ENCODE peak calls at places on chromosomes 12 and 14, in seven cellular contexts. O is dorsolateral prefrontal cortex, Z is psoas muscle, P is fibroblast of mammary gland, I is endodermal cell, A is left ventricle myocardium inferior, J is kidney. N is an unnamed sample.

GRCh38 chr12:27343255-27344000 is 10.8 kb downstream of the BMAL2 start:
- DNase-seq in O (no peak), Z (no peak), P (peak; percentile 89), I (no peak), A (no peak), J (no peak), N (no peak)

GRCh38 chr14:75896341-75896740 is 85.5 kb downstream of the TGFB3 start:
- DNase-seq in O (no peak), Z (no peak), P (no peak), I (no peak), A (no peak), J (no peak), N (no peak)

GRCh38 chr12:113260127-113260526 is 38.9 kb downstream of the TPCN1 start:
- DNase-seq in O (no peak), Z (peak; percentile 41), P (no peak), I (no peak), A (no peak), J (no peak), N (no peak)

GRCh38 chr12:124645530-124646244 is 78.3 kb upstream of the NCOR2 start:
- DNase-seq in O (no peak), Z (peak; percentile 36), P (no peak), I (no peak), A (no peak), J (no peak), N (no peak)

GRCh38 chr14:95741051-95741490 is 27.1 kb upstream of the TCL1A start:
- DNase-seq in O (no peak), Z (no peak), P (no peak), I (no peak), A (no peak), J (no peak), N (no peak)

GRCh38 chr14:55071051-55071450 is 19.6 kb downstream of the MAPK1IP1L start:
- DNase-seq in O (no peak), Z (no peak), P (no peak), I (no peak), A (no peak), J (no peak), N (no peak)

GRCh38 chr12:91180577-91180976 is 2.0 kb downstream of the DCN start:
- DNase-seq in O (no peak), Z (no peak), P (peak; percentile 94), I (no peak), A (no peak), J (no peak), N (no peak)

GRCh38 chr14:46108228-46108627 is 543.4 kb downstream of the RPL10L start:
- DNase-seq in O (no peak), Z (no peak), P (no peak), I (no peak), A (no peak), J (peak; percentile 19), N (no peak)

GRCh38 chr14:102076793-102077759 is 9.8 kb downstream of the HSP90AA1 start:
- DNase-seq in O (no peak), Z (peak; percentile 11), P (no peak), I (peak; percentile 50), A (no peak), J (peak; percentile 25), N (no peak)

GRCh38 chr12:5796171-5797091 is 148.6 kb downstream of the ANO2 start:
- DNase-seq in O (no peak), Z (no peak), P (no peak), I (peak; percentile 95), A (peak; percentile 50), J (no peak), N (peak; percentile 83)

GRCh38 chr12:18808221-18808620 is 70.3 kb downstream of the CAPZA3 start:
- DNase-seq in O (no peak), Z (no peak), P (no peak), I (no peak), A (no peak), J (no peak), N (no peak)

GRCh38 chr14:100438678-100439592 is 115.8 kb downstream of the SLC25A47 start:
- DNase-seq in O (no peak), Z (no peak), P (peak; percentile 88), I (peak; percentile 50), A (no peak), J (peak; percentile 84), N (no peak)

GRCh38 chr12:109239691-109240090 is 69.4 kb downstream of the FOXN4 start:
- DNase-seq in O (no peak), Z (no peak), P (no peak), I (no peak), A (no peak), J (no peak), N (no peak)

GRCh38 chr12:26651566-26652188 is 181.3 kb downstream of the ITPR2 start:
- DNase-seq in O (peak; percentile 53), Z (no peak), P (peak; percentile 76), I (peak; percentile 95), A (no peak), J (no peak), N (peak; percentile 88)

GRCh38 chr12:92396647-92397258 is 251.1 kb upstream of the BTG1 start:
- DNase-seq in O (no peak), Z (no peak), P (peak; percentile 90), I (no peak), A (no peak), J (no peak), N (no peak)

GRCh38 chr14:29645117-29645516 is 282.5 kb downstream of the PRKD1 start:
- DNase-seq in O (no peak), Z (no peak), P (peak; percentile 23), I (no peak), A (no peak), J (no peak), N (no peak)

GRCh38 chr12:65566776-65567175 is 257.5 kb upstream of the HMGA2 start:
- DNase-seq in O (no peak), Z (no peak), P (no peak), I (no peak), A (no peak), J (no peak), N (no peak)

GRCh38 chr12:120439646-120440247 is 1.8 kb downstream of the COX6A1 start:
- DNase-seq in O (peak; percentile 31), Z (peak; percentile 57), P (peak; percentile 61), I (peak; percentile 95), A (peak; percentile 29), J (no peak), N (peak; percentile 70)

GRCh38 chr12:120445911-120446909 is at the start of the genes GATC and TRIAP1:
- DNase-seq in O (peak; percentile 86), Z (peak; percentile 93), P (peak; percentile 67), I (peak; percentile 98), A (peak; percentile 85), J (peak; percentile 94), N (peak; percentile 87)

GRCh38 chr12:120447992-120448391 is 1.7 kb downstream of the GATC start:
- DNase-seq in O (no peak), Z (no peak), P (no peak), I (no peak), A (no peak), J (no peak), N (no peak)

DNA sequence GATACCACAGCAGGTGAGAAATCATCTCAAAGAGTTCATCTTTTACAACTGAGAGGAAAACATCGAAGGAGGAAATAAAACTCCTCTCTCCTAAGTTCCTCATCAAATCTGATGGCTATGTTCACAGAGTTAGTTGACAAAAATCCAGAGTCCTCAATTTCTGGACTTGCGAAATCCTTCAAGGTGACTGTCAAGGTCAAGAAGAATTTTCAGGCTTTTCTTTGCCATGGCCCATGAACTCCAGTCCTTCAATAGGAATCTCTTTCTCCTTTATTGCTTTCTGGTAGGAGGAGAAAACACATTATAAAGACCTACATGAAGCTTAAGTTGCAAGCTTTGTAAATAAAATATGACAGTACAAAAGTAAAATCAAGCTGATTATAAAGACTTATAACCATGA is 1.5 kb downstream of the TRIAP1 start:
- DNase-seq in O (no peak), Z (no peak), P (no peak), I (no peak), A (no peak), J (no peak), N (no peak)
- H3K4me3 ChIP-seq in O (no peak overlapping the region), Z (no peak overlapping the region), P (no peak overlapping the region), I (peak overlapping the region; percentile 100), A (no peak overlapping the region), J (no peak overlapping the region), N (no peak overlapping the region)

GRCh38 chr12:29944269-29945000 is 160.7 kb upstream of the TMTC1 start:
- DNase-seq in O (no peak), Z (no peak), P (no peak), I (no peak), A (no peak), J (no peak), N (no peak)
- TF ChIP-seq CTCF in O (no peak), Z (no peak), P (no peak), I (no peak), A (no peak), J (no peak), N (no peak)

GRCh38 chr12:126083931-126084330 is 1018.7 kb downstream of the AACS start:
- DNase-seq in O (no peak), Z (no peak), P (no peak), I (no peak), A (no peak), J (no peak), N (no peak)
- H3K4me3 ChIP-seq in O (no peak overlapping the region), Z (no peak overlapping the region), P (no peak overlapping the region), I (no peak overlapping the region), A (no peak overlapping the region), J (no peak overlapping the region), N (no peak overlapping the region)

GRCh38 chr12:74747305-74747704 is 209.7 kb downstream of the ATXN7L3B start:
- DNase-seq in O (no peak), Z (no peak), P (peak; percentile 10), I (no peak), A (no peak), J (no peak), N (no peak)
- TF ChIP-seq CTCF in O (peak; percentile 32), Z (peak; percentile 12), P (no peak), I (peak; percentile 56), A (no peak), J (no peak), N (no peak)

GRCh38 chr12:9241301-9241700 is 33.1 kb upstream of the PZP start:
- DNase-seq in O (no peak), Z (no peak), P (no peak), I (no peak), A (no peak), J (no peak), N (no peak)
- H3K4me3 ChIP-seq in O (no peak overlapping the region), Z (no peak overlapping the region), P (no peak overlapping the region), I (no peak overlapping the region), A (peak overlapping the region; percentile 61), J (no peak overlapping the region), N (no peak overlapping the region)

GRCh38 chr14:38404616-38405015 is 148.7 kb upstream of the CLEC14A start:
- DNase-seq in O (no peak), Z (no peak), P (peak; percentile 28), I (no peak), A (no peak), J (no peak), N (no peak)

GRCh38 chr14:38400751-38401150 is 144.9 kb upstream of the CLEC14A start:
- DNase-seq in O (no peak), Z (no peak), P (no peak), I (no peak), A (no peak), J (no peak), N (no peak)

GRCh38 chr14:38409081-38409705 is 153.3 kb upstream of the CLEC14A start:
- DNase-seq in O (no peak), Z (no peak), P (peak; percentile 42), I (no peak), A (no peak), J (no peak), N (no peak)

GRCh38 chr14:38404100-38404541 is 148.2 kb upstream of the CLEC14A start:
- DNase-seq in O (no peak), Z (no peak), P (peak; percentile 85), I (no peak), A (no peak), J (no peak), N (no peak)

GRCh38 chr14:38405851-38406630 is 150.1 kb upstream of the CLEC14A start:
- DNase-seq in O (no peak), Z (no peak), P (peak; percentile 49), I (peak; percentile 66), A (no peak), J (no peak), N (no peak)
- TF ChIP-seq CTCF in O (no peak), Z (no peak), P (peak; percentile 2), I (peak; percentile 59), A (no peak), J (no peak), N (no peak)